ENCODE peak calls at places on chromosomes 13 and 19, in four cellular contexts. Y, Q, S and J are unnamed samples.

GRCh38 chr13:39773833-39774232 is 118.4 kb downstream of the COG6 start:
- DNase-seq in Y (no peak), Q (no peak), S (no peak), J (no peak)

GRCh38 chr13:45333973-45334922 is 6.7 kb downstream of the TPT1 start:
- DNase-seq in S (no peak), Q (no peak), Y (no peak), J (no peak)

GRCh38 chr13:50529154-50529882 is 314.2 kb downstream of the DLEU7 start:
- DNase-seq in S (no peak), Q (no peak), Y (no peak), J (no peak)

GRCh38 chr13:29805994-29806748 is 44.2 kb downstream of the UBL3 start:
- DNase-seq in Q (no peak), Y (no peak), S (no peak), J (no peak)

GRCh38 chr13:79481685-79482052 is 714 bp downstream of the NDFIP2 start:
- DNase-seq in Y (no peak), S (no peak), Q (no peak), J (no peak)

GRCh38 chr13:39397866-39398265 is 205.1 kb downstream of the LHFPL6 start:
- DNase-seq in Q (no peak), S (no peak), Y (no peak), J (no peak)

GRCh38 chr19:9054768-9055167 is 32.1 kb upstream of the OR1M1 start:
- DNase-seq in Y (no peak), S (no peak), Q (no peak), J (peak)

GRCh38 chr13:84430441-84430840 is 548.2 kb upstream of the SLITRK1 start:
- DNase-seq in Q (no peak), Y (no peak), S (no peak), J (no peak)

GRCh38 chr19:54151362-54152035 is 8.0 kb downstream of the LENG1 start:
- DNase-seq in Q (no peak), Y (no peak), S (no peak), J (no peak)

GRCh38 chr19:38206006-38206745 is 17.8 kb downstream of the DPF1 start:
- DNase-seq in Y (no peak), S (no peak), Q (no peak), J (no peak)

GRCh38 chr13:29832899-29833298 is 17.5 kb downstream of the UBL3 start:
- DNase-seq in Y (no peak), Q (no peak), S (no peak), J (no peak)

GRCh38 chr19:20923077-20923871 is at the start of gene ZNF85:
- DNase-seq in Q (peak), S (peak), Y (peak), J (peak)

GRCh38 chr19:30293051-30293785 is 79.0 kb upstream of the ZNF536 start:
- DNase-seq in Q (no peak), Y (no peak), S (no peak), J (no peak)

GRCh38 chr13:47211106-47211505 is 314.3 kb upstream of the HTR2A start:
- DNase-seq in S (peak), Q (no peak), Y (no peak), J (peak)

GRCh38 chr19:58546131-58546530 is 2.3 kb downstream of the TRIM28 start:
- DNase-seq in S (no peak), Q (no peak), Y (no peak), J (no peak)

GRCh38 chr19:3512562-3512961 is 6.5 kb downstream of the FZR1 start:
- DNase-seq in S (no peak), Y (no peak), Q (no peak), J (no peak)

GRCh38 chr19:42683917-42684513 is 56.3 kb downstream of the PSG3 start:
- DNase-seq in S (no peak), Y (no peak), Q (peak), J (peak)
- TF ChIP-seq ZNF274 in S (no peak), Y (no peak), Q (no peak), J (no peak)

DNA sequence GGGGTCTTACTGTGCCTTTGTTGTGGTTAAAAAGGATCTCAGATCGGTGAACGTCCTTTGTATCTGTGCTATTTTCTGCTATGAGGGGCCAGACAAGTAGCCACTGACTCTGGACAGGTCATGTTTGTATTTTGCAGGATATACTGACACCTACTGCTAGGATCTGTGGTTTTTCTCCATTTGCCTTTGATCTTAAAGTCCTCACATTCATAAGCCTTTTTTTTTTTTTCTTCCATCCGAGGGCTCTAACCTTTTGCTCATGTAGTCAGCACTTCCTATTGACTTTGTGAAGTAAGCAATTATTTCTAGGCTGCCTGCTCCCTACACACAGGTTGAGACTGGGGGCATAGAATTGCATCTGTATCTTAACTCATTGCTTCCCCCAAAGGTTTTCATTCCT is 106.2 kb downstream of the SLITRK5 start:
- DNase-seq in Y (no peak), Q (peak), S (no peak), J (no peak)
- TF ChIP-seq SUZ12 in Y (no peak), Q (no peak), S (no peak), J (no peak)

GRCh38 chr19:39329948-39330347 is 5.9 kb downstream of the GMFG start:
- DNase-seq in Y (no peak), Q (no peak), S (no peak), J (no peak)

GRCh38 chr19:39333507-39333906 is 2.3 kb downstream of the GMFG start:
- DNase-seq in Y (no peak), Q (no peak), S (no peak), J (no peak)

GRCh38 chr19:39335168-39335567 is 675 bp downstream of the GMFG start:
- DNase-seq in Y (no peak), Q (no peak), S (no peak), J (no peak)

GRCh38 chr19:39334444-39334976 is 1.3 kb downstream of the GMFG start:
- DNase-seq in S (no peak), Q (no peak), Y (no peak), J (no peak)

DNA sequence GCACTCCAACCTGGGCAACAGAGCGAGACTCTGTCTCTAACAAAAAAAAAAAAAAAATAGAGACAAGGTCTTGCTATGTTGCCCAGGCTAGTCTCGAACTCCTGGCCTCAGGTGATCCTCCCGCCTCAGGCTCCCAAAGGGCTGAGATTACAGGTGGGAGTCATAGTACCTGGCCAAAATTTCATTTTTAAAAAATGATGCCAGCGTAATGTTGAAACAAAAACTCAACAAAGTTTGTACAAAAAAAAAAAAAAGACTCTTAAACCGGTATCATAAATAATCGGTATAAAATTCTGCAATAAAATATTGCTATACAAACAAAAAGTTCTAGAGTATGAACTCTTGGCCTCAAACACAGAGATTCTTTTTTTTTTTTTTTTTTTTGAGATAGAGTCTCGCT is 3.5 kb downstream of the GMFG start:
- DNase-seq in S (no peak), Y (no peak), Q (no peak), J (no peak)
- H3K4me3 ChIP-seq in S (no peak), Y (no peak), Q (no peak), J (no peak)

GRCh38 chr13:113928701-113929627 is 44.9 kb downstream of the C13orf46 start:
- DNase-seq in Q (no peak), Y (no peak), S (no peak), J (no peak)
- TF ChIP-seq ZNF274 in Q (no peak), Y (no peak), S (no peak), J (no peak)

DNA sequence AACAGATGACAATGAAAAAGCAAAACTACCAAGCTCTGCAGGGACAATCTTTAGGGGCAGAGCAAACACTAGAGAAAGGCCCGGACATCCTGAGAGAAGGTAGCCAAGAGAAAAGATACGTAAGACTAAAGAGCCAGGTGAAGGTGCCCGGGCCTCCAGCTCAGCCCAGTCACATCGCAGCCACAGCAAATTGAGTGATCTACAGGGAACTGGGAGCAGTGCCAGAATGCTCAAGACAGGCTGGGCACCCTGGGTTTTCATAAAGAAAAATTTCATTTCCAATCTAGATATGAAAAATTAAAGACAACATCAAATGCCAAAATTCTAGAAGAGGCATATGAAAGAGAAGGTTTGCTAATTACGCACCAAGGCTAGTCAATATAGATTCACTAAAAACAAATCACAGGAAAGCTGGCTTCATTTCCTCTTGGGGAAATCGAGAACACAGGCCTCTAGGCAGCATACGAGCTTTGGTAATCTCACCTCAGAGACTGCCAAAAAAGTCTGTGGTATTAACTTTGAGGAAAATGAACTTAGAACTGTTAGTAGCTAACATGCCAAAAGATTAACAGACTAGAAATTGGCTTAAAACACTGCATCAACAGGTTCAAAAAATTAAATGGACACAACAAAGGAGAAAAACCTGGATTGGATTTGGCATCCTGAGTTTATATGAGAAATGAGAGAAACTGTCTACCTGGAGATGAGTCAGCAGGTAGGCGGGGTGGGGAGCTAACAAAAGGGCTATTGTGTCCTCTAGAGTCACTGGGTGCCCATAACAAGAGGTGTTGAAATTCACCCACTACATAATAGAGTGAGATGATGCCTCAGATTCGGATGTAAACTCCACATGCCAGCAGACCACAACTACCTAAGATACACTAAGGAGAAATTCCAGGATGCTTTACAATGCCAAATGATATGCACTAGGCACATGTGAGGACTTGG is 6.6 kb downstream of the ANKRD10 start:
- DNase-seq in S (peak), Y (no peak), Q (peak), J (peak)
- TF ChIP-seq SUZ12 in S (no peak), Y (no peak), Q (no peak), J (no peak)

GRCh38 chr19:28632357-28633076 is 580.4 kb downstream of the UQCRFS1 start:
- DNase-seq in Q (no peak), S (no peak), Y (no peak), J (no peak)
- H3K4me3 ChIP-seq in Q (no peak), S (no peak), Y (no peak), J (no peak)

DNA sequence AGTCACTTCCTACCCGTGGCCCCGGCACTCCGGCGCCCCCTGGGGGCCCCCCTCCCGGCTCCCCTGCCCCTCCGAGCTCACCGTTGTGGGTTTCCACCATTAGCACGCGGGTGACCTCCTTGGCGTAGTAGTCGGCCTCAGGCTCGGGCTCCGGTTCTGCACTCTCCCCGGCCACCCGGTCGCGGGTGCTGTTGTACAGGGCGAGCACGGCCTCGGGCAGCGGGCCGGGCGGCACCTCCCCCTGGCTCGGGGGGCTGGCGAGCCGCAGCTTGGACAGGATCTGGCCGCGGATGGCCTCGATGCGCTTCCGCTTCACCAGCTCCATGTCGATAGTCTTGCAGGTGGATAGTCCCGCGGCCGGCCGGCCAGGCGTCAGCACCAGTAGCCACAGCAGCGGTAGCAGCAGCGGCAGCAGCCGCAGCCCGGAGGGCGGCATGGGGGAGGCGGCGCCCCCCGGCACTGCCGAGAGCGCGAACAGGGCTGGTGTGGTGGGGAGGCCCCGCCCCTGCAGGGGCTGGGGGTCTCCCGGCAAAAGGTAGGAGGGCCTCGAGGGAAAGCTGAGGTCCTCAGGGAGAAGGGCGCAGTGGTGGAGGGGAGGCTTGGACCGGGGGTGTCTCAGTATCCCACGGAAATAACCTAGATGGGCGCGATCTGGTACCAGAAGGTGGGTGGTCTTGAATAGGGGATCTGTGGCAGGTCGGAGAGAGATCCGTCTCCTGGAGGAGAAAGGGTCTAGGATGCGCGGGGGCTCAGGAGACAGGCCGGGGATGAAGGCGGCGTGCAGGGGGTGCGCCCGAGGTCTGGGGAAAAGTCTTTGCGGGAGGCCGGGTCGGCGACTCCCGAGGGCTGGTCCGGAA is 885 bp downstream of the TGFB1 start:
- DNase-seq in Y (no peak), S (no peak), Q (peak), J (no peak)
- TF ChIP-seq ZNF274 in Y (no peak), S (no peak), Q (no peak), J (no peak)

GRCh38 chr19:42132851-42133528 is 744 bp upstream of the POU2F2 start:
- DNase-seq in Y (peak), Q (peak), S (peak), J (no peak)
- TF ChIP-seq SUZ12 in Y (no peak), Q (no peak), S (no peak), J (no peak)

GRCh38 chr13:77916481-77916880 is 2.1 kb downstream of the EDNRB start:
- DNase-seq in Q (no peak), S (no peak), Y (no peak), J (no peak)
- H3K4me3 ChIP-seq in Q (no peak), S (peak), Y (no peak), J (no peak)